ENCODE peak calls at places on chromosomes 6 and 20, in eight cellular contexts. S, M, G, U, Q, E, P and A are unnamed samples.

GRCh38 chr6:2839195-2839981 is 2.3 kb downstream of the SERPINB1 start:
- DNase-seq in S (no peak), P (peak), G (no peak), U (peak), Q (no peak), E (no peak), M (no peak), A (peak)

GRCh38 chr6:157106487-157106886 is 216.8 kb downstream of the TMEM242 start:
- DNase-seq in M (peak), U (no peak), Q (no peak), G (no peak), E (peak), P (peak), S (peak), A (peak)

GRCh38 chr20:50197463-50197862 is 6.8 kb downstream of the CEBPB start:
- DNase-seq in E (no peak), M (no peak), G (no peak), P (no peak), Q (no peak), S (no peak), U (no peak), A (no peak)

GRCh38 chr20:44031822-44032582 is 117.3 kb downstream of the TOX2 start:
- DNase-seq in Q (no peak), G (no peak), U (no peak), S (no peak), E (no peak), P (no peak), M (no peak), A (no peak)

GRCh38 chr20:63295422-63295821 is 2.4 kb downstream of the COL20A1 start:
- DNase-seq in E (no peak), U (no peak), P (no peak), S (no peak), G (no peak), M (no peak), Q (peak), A (no peak)

GRCh38 chr20:54172856-54173652 is 732 bp downstream of the CYP24A1 start:
- DNase-seq in E (no peak), S (no peak), Q (no peak), U (peak), M (no peak), G (no peak), P (no peak), A (no peak)

GRCh38 chr20:36808317-36809257 is 35.0 kb upstream of the DSN1 start:
- DNase-seq in G (peak), Q (no peak), S (peak), U (peak), E (peak), P (peak), M (peak), A (peak)

GRCh38 chr6:20006039-20006438 is 168.9 kb downstream of the ID4 start:
- DNase-seq in P (no peak), E (no peak), S (no peak), U (no peak), Q (no peak), G (no peak), M (no peak), A (no peak)

GRCh38 chr20:18314786-18315406 is 26.6 kb downstream of the ZNF133 start:
- DNase-seq in S (no peak), G (peak), U (no peak), E (no peak), M (peak), P (no peak), Q (no peak), A (peak)

GRCh38 chr6:95240514-95240913 is 336.8 kb upstream of the MANEA start:
- DNase-seq in G (no peak), P (no peak), U (no peak), S (no peak), E (no peak), M (no peak), Q (no peak), A (no peak)